ENCODE peak calls at places on chromosomes 1 and 21, in eight cellular contexts. One of them, this sample, is unnamed.
A peak's percentile ranks its signal among the peaks of the same experiment; 100 is the strongest.

GRCh38 chr1:30541721-30542485 is 181.5 kb downstream of the MATN1 start:
- DNase-seq in adrenal gland: no peak
- DNase-seq in ovary: no peak
- DNase-seq in lung: no peak
- DNase-seq in endodermal cell: no peak
- DNase-seq in psoas muscle: no peak
- DNase-seq in astrocyte: no peak
- DNase-seq in NT2/D1: no peak
- DNase-seq in this sample: no peak

GRCh38 chr1:108512239-108513071 is 47.4 kb upstream of the EEIG2 start:
- DNase-seq in endodermal cell: no peak
- DNase-seq in astrocyte: peak; percentile 12
- DNase-seq in ovary: no peak
- DNase-seq in lung: no peak
- DNase-seq in NT2/D1: peak; percentile 25
- DNase-seq in adrenal gland: no peak
- DNase-seq in psoas muscle: no peak
- DNase-seq in this sample: no peak

GRCh38 chr21:27475363-27475955 is 508.6 kb upstream of the ADAMTS5 start:
- DNase-seq in endodermal cell: no peak
- DNase-seq in ovary: no peak
- DNase-seq in NT2/D1: no peak
- DNase-seq in psoas muscle: no peak
- DNase-seq in lung: no peak
- DNase-seq in astrocyte: peak; percentile 13
- DNase-seq in adrenal gland: no peak
- DNase-seq in this sample: no peak

GRCh38 chr1:19559641-19560040 is 74.3 kb upstream of the CAPZB start:
- DNase-seq in lung: no peak
- DNase-seq in endodermal cell: no peak
- DNase-seq in psoas muscle: no peak
- DNase-seq in NT2/D1: no peak
- DNase-seq in ovary: no peak
- DNase-seq in astrocyte: peak; percentile 92
- DNase-seq in adrenal gland: no peak
- DNase-seq in this sample: peak; percentile 16

GRCh38 chr21:26144026-26144425 is 26.5 kb downstream of the APP start:
- DNase-seq in lung: no peak
- DNase-seq in adrenal gland: no peak
- DNase-seq in astrocyte: no peak
- DNase-seq in NT2/D1: no peak
- DNase-seq in endodermal cell: no peak
- DNase-seq in psoas muscle: no peak
- DNase-seq in ovary: no peak
- DNase-seq in this sample: no peak

GRCh38 chr1:103084176-103084575 is 24.1 kb downstream of the COL11A1 start:
- DNase-seq in ovary: no peak
- DNase-seq in adrenal gland: no peak
- DNase-seq in NT2/D1: no peak
- DNase-seq in lung: no peak
- DNase-seq in endodermal cell: no peak
- DNase-seq in astrocyte: peak; percentile 6
- DNase-seq in psoas muscle: no peak
- DNase-seq in this sample: peak; percentile 33

GRCh38 chr21:25568230-25568629 is 39.1 kb downstream of the MRPL39 start:
- DNase-seq in psoas muscle: no peak
- DNase-seq in lung: no peak
- DNase-seq in adrenal gland: peak; percentile 58
- DNase-seq in astrocyte: peak; percentile 75
- DNase-seq in NT2/D1: no peak
- DNase-seq in endodermal cell: peak; percentile 49
- DNase-seq in ovary: peak; percentile 26
- DNase-seq in this sample: no peak

GRCh38 chr1:223209293-223209898 is 66.3 kb upstream of the TLR5 start:
- DNase-seq in psoas muscle: no peak
- DNase-seq in adrenal gland: no peak
- DNase-seq in lung: no peak
- DNase-seq in endodermal cell: no peak
- DNase-seq in ovary: no peak
- DNase-seq in NT2/D1: no peak
- DNase-seq in astrocyte: peak; percentile 58
- DNase-seq in this sample: no peak

GRCh38 chr1:23790696-23791433 is at the start of gene LYPLA2:
- DNase-seq in adrenal gland: peak; percentile 95
- DNase-seq in endodermal cell: peak; percentile 97
- DNase-seq in lung: peak; percentile 95
- DNase-seq in NT2/D1: no peak
- DNase-seq in psoas muscle: peak; percentile 97
- DNase-seq in ovary: peak; percentile 94
- DNase-seq in astrocyte: peak; percentile 78
- DNase-seq in this sample: peak; percentile 77

GRCh38 chr1:88773540-88774150 is 89.6 kb downstream of the PKN2 start:
- DNase-seq in NT2/D1: no peak
- DNase-seq in endodermal cell: no peak
- DNase-seq in lung: no peak
- DNase-seq in adrenal gland: peak; percentile 32
- DNase-seq in astrocyte: peak; percentile 65
- DNase-seq in ovary: no peak
- DNase-seq in psoas muscle: no peak
- DNase-seq in this sample: peak; percentile 83

GRCh38 chr1:8040586-8040985 is 14.5 kb upstream of the ERRFI1 start:
- DNase-seq in astrocyte: peak; percentile 99
- DNase-seq in endodermal cell: no peak
- DNase-seq in NT2/D1: no peak
- DNase-seq in adrenal gland: peak; percentile 94
- DNase-seq in psoas muscle: peak; percentile 74
- DNase-seq in ovary: no peak
- DNase-seq in lung: peak; percentile 85
- DNase-seq in this sample: peak; percentile 93

GRCh38 chr1:186535388-186536133 is 74.6 kb upstream of the PDC start:
- DNase-seq in endodermal cell: no peak
- DNase-seq in adrenal gland: no peak
- DNase-seq in NT2/D1: no peak
- DNase-seq in astrocyte: peak; percentile 88
- DNase-seq in psoas muscle: no peak
- DNase-seq in ovary: no peak
- DNase-seq in lung: no peak
- DNase-seq in this sample: peak; percentile 68

GRCh38 chr1:55143686-55144085 is 71.5 kb downstream of the USP24 start:
- DNase-seq in psoas muscle: no peak
- DNase-seq in endodermal cell: peak; percentile 85
- DNase-seq in adrenal gland: no peak
- DNase-seq in NT2/D1: peak; percentile 60
- DNase-seq in lung: no peak
- DNase-seq in ovary: no peak
- DNase-seq in astrocyte: no peak
- DNase-seq in this sample: no peak

GRCh38 chr1:45493116-45493697 is 2.2 kb upstream of the TESK2 start:
- DNase-seq in adrenal gland: peak; percentile 54
- DNase-seq in ovary: no peak
- DNase-seq in NT2/D1: peak; percentile 64
- DNase-seq in lung: no peak
- DNase-seq in endodermal cell: peak; percentile 78
- DNase-seq in psoas muscle: no peak
- DNase-seq in astrocyte: no peak
- DNase-seq in this sample: no peak

GRCh38 chr1:48710318-48710717 is 66.4 kb downstream of the BEND5 start:
- DNase-seq in astrocyte: no peak
- DNase-seq in lung: no peak
- DNase-seq in adrenal gland: no peak
- DNase-seq in psoas muscle: no peak
- DNase-seq in ovary: no peak
- DNase-seq in NT2/D1: no peak
- DNase-seq in endodermal cell: peak; percentile 71
- DNase-seq in this sample: no peak

DNA sequence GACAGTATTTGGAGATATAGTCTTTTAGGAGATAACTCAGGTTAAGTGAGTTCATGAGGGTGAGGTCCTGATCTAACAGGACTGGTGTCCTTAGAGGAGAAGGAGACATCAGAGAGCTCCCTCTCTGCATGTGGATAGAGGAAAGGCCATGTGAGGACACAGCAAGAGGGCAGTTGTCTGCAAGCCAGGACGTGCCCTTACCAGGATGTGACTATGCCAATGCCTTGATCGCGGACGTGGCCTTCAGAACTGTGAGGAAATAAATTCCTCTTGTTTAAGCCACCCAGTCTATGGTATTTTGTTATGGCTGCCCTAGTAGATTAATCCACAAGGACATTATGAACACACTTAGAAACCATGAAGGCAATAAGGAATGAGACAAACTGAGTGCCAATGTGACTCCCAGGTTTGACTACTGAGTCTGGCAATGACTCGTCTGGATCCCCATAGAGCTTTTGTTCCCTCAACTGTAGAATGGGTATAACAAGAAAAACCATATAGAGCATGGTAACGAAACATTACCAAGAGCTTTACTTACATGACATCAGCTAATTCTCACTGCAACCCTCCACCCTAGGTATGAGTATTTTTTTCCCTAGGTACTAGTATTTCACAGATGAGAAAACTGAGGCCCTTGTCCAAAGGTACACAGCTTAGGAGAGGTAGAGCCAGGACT is 6.5 kb downstream of the URB1 start:
- DNase-seq in adrenal gland: peak; percentile 94
- DNase-seq in psoas muscle: no peak
- DNase-seq in NT2/D1: no peak
- DNase-seq in astrocyte: no peak
- DNase-seq in lung: no peak
- DNase-seq in endodermal cell: no peak
- DNase-seq in ovary: no peak
- DNase-seq in this sample: peak; percentile 61
- H3K4me1 ChIP-seq in adrenal gland: peaks cover 5% of the 10 kb centered on the region
- H3K4me1 ChIP-seq in psoas muscle: peaks cover 2% of the 10 kb centered on the region
- H3K4me1 ChIP-seq in NT2/D1: peaks cover 6% of the 10 kb centered on the region
- H3K4me1 ChIP-seq in astrocyte: peaks cover 30% of the 10 kb centered on the region
- H3K4me1 ChIP-seq in lung: peaks cover 7% of the 10 kb centered on the region
- H3K4me1 ChIP-seq in endodermal cell: no peaks in the 10 kb centered on the region
- H3K4me1 ChIP-seq in ovary: peaks cover 6% of the 10 kb centered on the region
- H3K4me1 ChIP-seq in this sample: peaks cover 21% of the 10 kb centered on the region

GRCh38 chr1:230858918-230859819 is 9.2 kb downstream of the C1orf198 start:
- DNase-seq in lung: no peak
- DNase-seq in psoas muscle: no peak
- DNase-seq in ovary: no peak
- DNase-seq in endodermal cell: no peak
- DNase-seq in adrenal gland: no peak
- DNase-seq in NT2/D1: no peak
- DNase-seq in astrocyte: peak; percentile 92
- DNase-seq in this sample: no peak
- H3K4me1 ChIP-seq in lung: peaks cover 31% of the 10 kb centered on the region
- H3K4me1 ChIP-seq in psoas muscle: peaks cover 52% of the 10 kb centered on the region
- H3K4me1 ChIP-seq in ovary: peaks cover 45% of the 10 kb centered on the region
- H3K4me1 ChIP-seq in endodermal cell: peaks cover 3% of the 10 kb centered on the region
- H3K4me1 ChIP-seq in adrenal gland: no peaks in the 10 kb centered on the region
- H3K4me1 ChIP-seq in NT2/D1: no peaks in the 10 kb centered on the region
- H3K4me1 ChIP-seq in astrocyte: peaks cover 75% of the 10 kb centered on the region
- H3K4me1 ChIP-seq in this sample: no peaks in the 10 kb centered on the region

GRCh38 chr1:10658396-10659066 is 137.9 kb downstream of the CASZ1 start:
- DNase-seq in astrocyte: no peak
- DNase-seq in NT2/D1: no peak
- DNase-seq in lung: no peak
- DNase-seq in ovary: no peak
- DNase-seq in endodermal cell: no peak
- DNase-seq in adrenal gland: no peak
- DNase-seq in psoas muscle: no peak
- DNase-seq in this sample: no peak

GRCh38 chr1:10655002-10655401 is 141.4 kb downstream of the CASZ1 start:
- DNase-seq in astrocyte: no peak
- DNase-seq in adrenal gland: no peak
- DNase-seq in psoas muscle: no peak
- DNase-seq in ovary: no peak
- DNase-seq in lung: no peak
- DNase-seq in endodermal cell: no peak
- DNase-seq in NT2/D1: no peak
- DNase-seq in this sample: no peak

GRCh38 chr1:10659218-10659617 is 137.2 kb downstream of the CASZ1 start:
- DNase-seq in lung: no peak
- DNase-seq in ovary: no peak
- DNase-seq in adrenal gland: no peak
- DNase-seq in astrocyte: no peak
- DNase-seq in NT2/D1: no peak
- DNase-seq in endodermal cell: no peak
- DNase-seq in psoas muscle: no peak
- DNase-seq in this sample: no peak

GRCh38 chr1:10656431-10656830 is 140.0 kb downstream of the CASZ1 start:
- DNase-seq in lung: no peak
- DNase-seq in adrenal gland: no peak
- DNase-seq in astrocyte: no peak
- DNase-seq in endodermal cell: no peak
- DNase-seq in psoas muscle: no peak
- DNase-seq in NT2/D1: no peak
- DNase-seq in ovary: no peak
- DNase-seq in this sample: no peak

DNA sequence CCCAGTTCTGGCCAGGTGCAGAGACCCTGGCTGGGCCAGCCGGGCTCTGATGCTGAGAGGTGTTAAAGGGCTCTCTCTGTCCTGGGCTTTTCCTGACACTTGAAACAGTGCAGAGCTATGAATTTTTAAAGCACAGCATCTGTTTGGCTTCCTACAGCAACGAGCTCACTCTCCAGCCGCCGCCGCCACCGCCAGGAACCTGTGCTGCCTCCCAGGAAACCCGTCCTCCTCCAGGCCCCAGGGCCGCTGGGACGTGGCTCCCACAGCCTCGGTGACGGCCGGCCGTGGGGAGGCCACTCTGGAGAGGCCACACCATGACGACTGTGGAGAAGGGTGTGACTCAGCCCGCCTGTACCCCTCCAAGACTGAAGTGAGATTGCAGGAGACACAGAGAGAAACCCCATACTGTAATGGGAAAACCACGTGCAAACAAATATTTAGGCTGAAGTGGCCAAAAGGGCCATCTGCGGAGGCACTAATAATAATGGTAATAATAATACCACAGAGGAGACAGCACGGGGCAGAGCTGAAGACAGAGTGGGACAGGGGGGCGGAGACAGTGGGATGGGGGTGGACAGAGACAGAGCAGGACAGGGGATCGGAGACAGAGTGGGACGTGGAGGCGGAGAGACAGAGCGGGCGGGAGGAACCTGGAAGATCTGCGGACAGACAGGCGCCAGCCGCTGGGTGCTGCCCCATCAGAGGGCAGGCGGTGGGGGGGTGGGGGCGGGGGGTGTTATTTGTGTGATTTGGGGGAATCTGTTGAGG is 139.2 kb downstream of the CASZ1 start:
- DNase-seq in adrenal gland: no peak
- DNase-seq in NT2/D1: no peak
- DNase-seq in lung: no peak
- DNase-seq in ovary: no peak
- DNase-seq in astrocyte: no peak
- DNase-seq in psoas muscle: no peak
- DNase-seq in endodermal cell: no peak
- DNase-seq in this sample: no peak
- H3K4me1 ChIP-seq in adrenal gland: no peaks in the 10 kb centered on the region
- H3K4me1 ChIP-seq in NT2/D1: peaks cover 2% of the 10 kb centered on the region
- H3K4me1 ChIP-seq in lung: peaks cover 10% of the 10 kb centered on the region
- H3K4me1 ChIP-seq in ovary: no peaks in the 10 kb centered on the region
- H3K4me1 ChIP-seq in astrocyte: no peaks in the 10 kb centered on the region
- H3K4me1 ChIP-seq in psoas muscle: peaks cover 1% of the 10 kb centered on the region
- H3K4me1 ChIP-seq in endodermal cell: no peaks in the 10 kb centered on the region
- H3K4me1 ChIP-seq in this sample: no peaks in the 10 kb centered on the region

DNA sequence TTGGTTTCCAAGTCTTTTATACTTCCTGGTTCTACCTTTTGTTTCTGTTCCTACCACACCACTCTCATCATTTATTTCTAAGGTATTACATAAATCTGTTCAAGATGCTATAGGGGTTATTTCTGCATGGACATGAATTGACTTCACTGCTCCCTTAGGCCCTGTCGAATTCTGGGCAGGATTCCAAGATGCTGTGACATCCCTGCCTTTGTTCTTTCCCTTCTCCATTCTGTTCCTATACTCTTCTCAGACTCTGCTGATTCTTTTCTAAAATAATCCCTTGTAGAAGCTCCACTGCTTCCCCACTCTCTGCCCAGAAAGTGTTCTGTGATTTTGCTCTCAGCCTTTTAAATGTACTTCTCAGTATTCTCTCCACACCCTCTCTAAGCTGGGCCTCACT is 99.2 kb downstream of the PHTF1 start:
- DNase-seq in endodermal cell: no peak
- DNase-seq in astrocyte: no peak
- DNase-seq in psoas muscle: no peak
- DNase-seq in adrenal gland: no peak
- DNase-seq in NT2/D1: no peak
- DNase-seq in lung: no peak
- DNase-seq in ovary: no peak
- DNase-seq in this sample: peak; percentile 26
- H3K4me1 ChIP-seq in endodermal cell: peaks cover 3% of the 10 kb centered on the region
- H3K4me1 ChIP-seq in astrocyte: peaks cover 6% of the 10 kb centered on the region
- H3K4me1 ChIP-seq in psoas muscle: peaks cover 15% of the 10 kb centered on the region
- H3K4me1 ChIP-seq in adrenal gland: no peaks in the 10 kb centered on the region
- H3K4me1 ChIP-seq in NT2/D1: no peaks in the 10 kb centered on the region
- H3K4me1 ChIP-seq in lung: no peaks in the 10 kb centered on the region
- H3K4me1 ChIP-seq in ovary: no peaks in the 10 kb centered on the region
- H3K4me1 ChIP-seq in this sample: peaks cover 17% of the 10 kb centered on the region